ENCODE peak calls at places on chromosomes 1 and 21, in four cellular contexts. One of them, this sample, is unnamed.

GRCh38 chr21:29190920-29191319 is 60.5 kb downstream of the MAP3K7CL start:
- ATAC-seq in HCT116: no peak
- ATAC-seq in right lobe of liver: peak
- ATAC-seq in A549: no peak
- ATAC-seq in this sample: peak

GRCh38 chr1:8144318-8144717 is 118.2 kb upstream of the ERRFI1 start:
- ATAC-seq in HCT116: no peak
- ATAC-seq in A549: no peak
- ATAC-seq in right lobe of liver: no peak
- ATAC-seq in this sample: no peak

GRCh38 chr1:111535256-111536191 is 32.1 kb upstream of the ADORA3 start:
- ATAC-seq in HCT116: no peak
- ATAC-seq in right lobe of liver: peak
- ATAC-seq in A549: no peak
- ATAC-seq in this sample: peak

GRCh38 chr1:109239580-109240068 is 9.7 kb upstream of the CELSR2 start:
- ATAC-seq in A549: peak
- ATAC-seq in HCT116: peak
- ATAC-seq in right lobe of liver: peak
- ATAC-seq in this sample: peak

GRCh38 chr21:15943009-15943666 is 213.4 kb downstream of the USP25 start:
- ATAC-seq in A549: peak
- ATAC-seq in HCT116: no peak
- ATAC-seq in right lobe of liver: no peak
- ATAC-seq in this sample: no peak

GRCh38 chr1:65147424-65148177 is 402 bp upstream of the AK4 start:
- ATAC-seq in right lobe of liver: peak
- ATAC-seq in A549: peak
- ATAC-seq in HCT116: peak
- ATAC-seq in this sample: peak

GRCh38 chr21:41722052-41723018 is 44.5 kb downstream of the RIPK4 start:
- ATAC-seq in A549: no peak
- ATAC-seq in right lobe of liver: no peak
- ATAC-seq in HCT116: no peak
- ATAC-seq in this sample: no peak

GRCh38 chr1:90044346-90044745 is 49.4 kb downstream of the ZNF326 start:
- ATAC-seq in A549: no peak
- ATAC-seq in right lobe of liver: peak
- ATAC-seq in HCT116: no peak
- ATAC-seq in this sample: no peak

GRCh38 chr1:101410048-101410878 is 173.4 kb downstream of the S1PR1 start:
- ATAC-seq in A549: no peak
- ATAC-seq in HCT116: no peak
- ATAC-seq in right lobe of liver: no peak
- ATAC-seq in this sample: no peak

GRCh38 chr1:104795931-104796330 is 1046.2 kb downstream of the AMY1C start:
- ATAC-seq in A549: no peak
- ATAC-seq in right lobe of liver: no peak
- ATAC-seq in HCT116: no peak
- ATAC-seq in this sample: no peak

GRCh38 chr1:175040324-175040910 is 17.2 kb upstream of the MRPS14 start:
- ATAC-seq in HCT116: no peak
- ATAC-seq in right lobe of liver: no peak
- ATAC-seq in A549: no peak
- ATAC-seq in this sample: no peak

GRCh38 chr1:156266051-156266450 is 16.6 kb downstream of the SMG5 start:
- ATAC-seq in A549: no peak
- ATAC-seq in HCT116: no peak
- ATAC-seq in right lobe of liver: no peak
- ATAC-seq in this sample: no peak

GRCh38 chr1:233424727-233425222 is 97.3 kb downstream of the MAP3K21 start:
- ATAC-seq in right lobe of liver: peak
- ATAC-seq in A549: peak
- ATAC-seq in HCT116: peak
- ATAC-seq in this sample: no peak

GRCh38 chr1:228334226-228334935 is 72.3 kb downstream of the TRIM11 start:
- ATAC-seq in right lobe of liver: no peak
- ATAC-seq in A549: no peak
- ATAC-seq in HCT116: no peak
- ATAC-seq in this sample: no peak

GRCh38 chr1:44031051-44031899 is at the start of gene SLC6A9:
- ATAC-seq in right lobe of liver: peak
- ATAC-seq in HCT116: peak
- ATAC-seq in A549: peak
- ATAC-seq in this sample: peak
- TF ChIP-seq POLR2A in right lobe of liver: no peak
- TF ChIP-seq POLR2A in HCT116: no peak
- TF ChIP-seq POLR2A in A549: no peak
- TF ChIP-seq POLR2A in this sample: no peak

GRCh38 chr1:230101556-230101955 is 34.5 kb downstream of the GALNT2 start:
- ATAC-seq in HCT116: no peak
- ATAC-seq in A549: no peak
- ATAC-seq in right lobe of liver: no peak
- ATAC-seq in this sample: peak
- TF ChIP-seq POLR2A in HCT116: no peak
- TF ChIP-seq POLR2A in A549: no peak
- TF ChIP-seq POLR2A in right lobe of liver: no peak
- TF ChIP-seq POLR2A in this sample: no peak

DNA sequence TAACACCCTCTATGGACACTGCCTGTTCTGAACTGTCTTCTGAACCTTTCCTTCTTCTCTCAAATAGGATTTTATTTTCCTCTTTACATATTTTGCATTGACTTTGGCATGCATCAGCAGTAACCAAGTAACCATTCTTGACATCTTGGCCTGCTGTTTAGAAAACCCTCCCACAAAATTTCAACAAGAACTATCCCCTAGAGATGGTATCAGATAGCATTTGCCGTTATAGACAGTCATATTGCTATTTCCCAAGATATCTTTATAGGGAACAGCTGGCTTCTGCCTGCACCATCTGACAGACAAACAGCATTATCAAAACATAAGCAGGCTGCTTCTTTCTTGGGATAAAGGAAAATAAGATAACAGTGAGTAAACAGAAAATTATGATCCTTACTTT is 54.7 kb downstream of the LHX8 start:
- ATAC-seq in HCT116: no peak
- ATAC-seq in right lobe of liver: no peak
- ATAC-seq in A549: no peak
- ATAC-seq in this sample: no peak
- TF ChIP-seq POLR2A in HCT116: no peak
- TF ChIP-seq POLR2A in right lobe of liver: no peak
- TF ChIP-seq POLR2A in A549: no peak
- TF ChIP-seq POLR2A in this sample: no peak

GRCh38 chr1:28243685-28244439 is 7.9 kb downstream of the ATP5IF1 start:
- ATAC-seq in HCT116: no peak
- ATAC-seq in A549: no peak
- ATAC-seq in right lobe of liver: no peak
- ATAC-seq in this sample: no peak
- TF ChIP-seq POLR2A in HCT116: no peak
- TF ChIP-seq POLR2A in A549: no peak
- TF ChIP-seq POLR2A in right lobe of liver: no peak
- TF ChIP-seq POLR2A in this sample: no peak

GRCh38 chr1:235779770-235780169 is 86.9 kb downstream of the LYST start:
- ATAC-seq in A549: no peak
- ATAC-seq in right lobe of liver: no peak
- ATAC-seq in HCT116: no peak
- ATAC-seq in this sample: no peak

GRCh38 chr1:235781807-235782206 is 84.9 kb downstream of the LYST start:
- ATAC-seq in HCT116: no peak
- ATAC-seq in A549: no peak
- ATAC-seq in right lobe of liver: no peak
- ATAC-seq in this sample: no peak

GRCh38 chr1:235784950-235785349 is 81.8 kb downstream of the LYST start:
- ATAC-seq in A549: no peak
- ATAC-seq in HCT116: no peak
- ATAC-seq in right lobe of liver: no peak
- ATAC-seq in this sample: no peak

DNA sequence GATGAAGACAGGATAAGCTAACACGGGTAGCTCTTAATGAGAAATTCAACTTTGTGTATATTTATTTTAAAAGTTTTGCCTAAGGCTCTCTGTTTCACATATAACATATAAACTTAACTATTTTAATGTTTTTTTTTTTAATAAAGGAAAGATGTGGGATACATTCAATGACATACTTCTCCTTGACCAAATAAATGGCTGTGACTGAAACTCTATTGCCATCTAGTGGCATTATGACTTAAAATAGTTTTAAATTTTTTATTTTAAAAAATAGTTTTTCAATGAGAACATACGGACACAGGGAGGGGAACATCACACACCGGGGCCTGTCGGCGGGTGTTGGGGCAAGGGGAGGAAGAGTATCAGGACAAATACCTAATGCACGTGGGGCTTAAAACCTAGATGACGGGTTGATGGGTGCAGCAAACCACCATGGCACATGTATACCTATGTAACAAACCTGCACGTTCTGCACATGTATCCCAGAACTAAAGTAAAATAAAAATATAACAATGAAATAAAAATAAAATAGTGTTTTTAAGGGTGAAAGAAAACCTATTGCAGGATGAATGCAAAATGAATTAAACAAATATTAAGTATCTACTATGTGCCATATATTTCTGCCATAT is 83.4 kb downstream of the LYST start:
- ATAC-seq in right lobe of liver: peak
- ATAC-seq in HCT116: peak
- ATAC-seq in A549: no peak
- ATAC-seq in this sample: no peak
- TF ChIP-seq POLR2A in right lobe of liver: no peak
- TF ChIP-seq POLR2A in HCT116: no peak
- TF ChIP-seq POLR2A in A549: no peak
- TF ChIP-seq POLR2A in this sample: no peak

GRCh38 chr1:46524843-46525242 is 26.6 kb downstream of the KNCN start:
- ATAC-seq in right lobe of liver: no peak
- ATAC-seq in A549: no peak
- ATAC-seq in HCT116: no peak
- ATAC-seq in this sample: no peak

GRCh38 chr1:46521417-46521816 is 30.0 kb downstream of the KNCN start:
- ATAC-seq in A549: no peak
- ATAC-seq in right lobe of liver: no peak
- ATAC-seq in HCT116: no peak
- ATAC-seq in this sample: no peak

GRCh38 chr1:46522184-46522968 is 29.1 kb downstream of the KNCN start:
- ATAC-seq in HCT116: no peak
- ATAC-seq in right lobe of liver: peak
- ATAC-seq in A549: peak
- ATAC-seq in this sample: peak

GRCh38 chr1:46523556-46524443 is 27.6 kb downstream of the KNCN start:
- ATAC-seq in HCT116: no peak
- ATAC-seq in A549: no peak
- ATAC-seq in right lobe of liver: no peak
- ATAC-seq in this sample: no peak

GRCh38 chr1:46522969-46523320 is 28.5 kb downstream of the KNCN start:
- ATAC-seq in HCT116: no peak
- ATAC-seq in A549: no peak
- ATAC-seq in right lobe of liver: no peak
- ATAC-seq in this sample: no peak
- TF ChIP-seq POLR2A in HCT116: no peak
- TF ChIP-seq POLR2A in A549: no peak
- TF ChIP-seq POLR2A in right lobe of liver: no peak
- TF ChIP-seq POLR2A in this sample: no peak

GRCh38 chr1:27108588-27108987 is 46.3 kb downstream of the SLC9A1 start:
- ATAC-seq in HCT116: no peak
- ATAC-seq in A549: no peak
- ATAC-seq in right lobe of liver: peak
- ATAC-seq in this sample: no peak

GRCh38 chr1:27114522-27114921 is 40.4 kb downstream of the SLC9A1 start:
- ATAC-seq in right lobe of liver: no peak
- ATAC-seq in HCT116: no peak
- ATAC-seq in A549: no peak
- ATAC-seq in this sample: no peak

GRCh38 chr1:27109103-27109822 is 45.7 kb downstream of the SLC9A1 start:
- ATAC-seq in A549: no peak
- ATAC-seq in HCT116: peak
- ATAC-seq in right lobe of liver: no peak
- ATAC-seq in this sample: no peak

GRCh38 chr1:27113861-27114260 is 41.1 kb downstream of the SLC9A1 start:
- ATAC-seq in A549: no peak
- ATAC-seq in right lobe of liver: no peak
- ATAC-seq in HCT116: no peak
- ATAC-seq in this sample: no peak

DNA sequence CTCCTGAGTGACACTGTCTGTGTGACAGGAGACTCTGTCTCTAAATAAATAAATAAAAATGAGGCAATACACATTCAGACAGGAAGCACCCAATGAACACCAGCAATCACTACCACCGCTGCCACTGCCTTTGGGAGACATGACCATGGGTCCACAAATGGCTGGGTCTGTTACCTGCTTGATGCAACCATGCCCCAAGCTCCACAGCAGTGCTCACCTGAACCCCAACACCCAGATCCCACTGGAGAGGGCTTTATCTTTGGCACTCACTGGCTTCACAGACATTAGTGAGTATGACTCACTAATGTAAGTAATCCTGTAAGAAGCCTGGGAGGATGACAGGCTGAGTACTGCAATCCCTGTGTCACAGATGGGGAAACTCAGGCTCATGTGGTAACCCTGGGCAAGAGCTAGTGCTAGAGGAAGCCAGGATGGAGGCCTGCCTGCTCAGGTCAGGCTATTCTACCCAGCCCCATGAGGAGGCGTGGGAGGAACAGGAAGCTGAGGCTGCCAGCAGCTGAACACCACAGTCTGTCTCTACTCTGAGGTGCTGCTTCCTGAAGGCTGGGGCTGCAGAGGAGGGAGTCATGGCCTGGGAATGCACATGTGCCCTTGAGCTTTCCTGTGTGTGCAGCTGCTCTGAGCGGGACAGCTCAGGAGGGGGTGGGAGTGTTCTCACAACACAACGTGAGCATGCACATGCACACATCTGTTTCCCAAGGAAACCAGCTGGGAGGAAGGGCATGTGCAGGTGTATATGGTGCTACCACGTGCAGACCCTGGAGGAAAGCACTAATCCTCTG is 43.0 kb downstream of the SLC9A1 start:
- ATAC-seq in A549: peak
- ATAC-seq in HCT116: peak
- ATAC-seq in right lobe of liver: peak
- ATAC-seq in this sample: peak
- TF ChIP-seq POLR2A in A549: no peak
- TF ChIP-seq POLR2A in HCT116: no peak
- TF ChIP-seq POLR2A in right lobe of liver: no peak
- TF ChIP-seq POLR2A in this sample: no peak

GRCh38 chr1:13748610-13749505 is 48.9 kb downstream of the PRDM2 start:
- ATAC-seq in HCT116: peak
- ATAC-seq in A549: peak
- ATAC-seq in right lobe of liver: peak
- ATAC-seq in this sample: peak
- TF ChIP-seq POLR2A in HCT116: peak
- TF ChIP-seq POLR2A in A549: peak
- TF ChIP-seq POLR2A in right lobe of liver: peak
- TF ChIP-seq POLR2A in this sample: peak

This sample was measured in gastroesophageal sphincter.